ENCODE peak calls at places on chromosomes 4 and X, in nine cellular contexts. One of them, this sample, is unnamed.

GRCh38 chr4:627751-628150 is 2.4 kb downstream of the PDE6B start:
- DNase-seq in neural progenitor cell: no peak
- DNase-seq in Caco-2: no peak
- DNase-seq in HFF-Myc: no peak
- DNase-seq in AG04450: no peak
- DNase-seq in tibial artery: peak; percentile 62
- DNase-seq in fibroblast of pulmonary artery: no peak
- DNase-seq in astrocyte of the cerebellum: no peak
- DNase-seq in heart left ventricle: no peak
- DNase-seq in this sample: no peak

GRCh38 chrX:130887392-130887791 is 15.6 kb downstream of the ENOX2 start:
- DNase-seq in Caco-2: no peak
- DNase-seq in heart left ventricle: no peak
- DNase-seq in HFF-Myc: no peak
- DNase-seq in tibial artery: no peak
- DNase-seq in astrocyte of the cerebellum: no peak
- DNase-seq in neural progenitor cell: no peak
- DNase-seq in fibroblast of pulmonary artery: no peak
- DNase-seq in AG04450: no peak
- DNase-seq in this sample: no peak

GRCh38 chrX:69024931-69025330 is 140.3 kb downstream of the PJA1 start:
- DNase-seq in astrocyte of the cerebellum: peak; percentile 5
- DNase-seq in neural progenitor cell: peak; percentile 8
- DNase-seq in HFF-Myc: no peak
- DNase-seq in AG04450: peak; percentile 15
- DNase-seq in tibial artery: peak; percentile 87
- DNase-seq in heart left ventricle: peak; percentile 72
- DNase-seq in fibroblast of pulmonary artery: peak; percentile 81
- DNase-seq in Caco-2: no peak
- DNase-seq in this sample: no peak

GRCh38 chr4:61301285-61301684 is 101.2 kb downstream of the ADGRL3 start:
- DNase-seq in fibroblast of pulmonary artery: no peak
- DNase-seq in tibial artery: no peak
- DNase-seq in astrocyte of the cerebellum: no peak
- DNase-seq in neural progenitor cell: no peak
- DNase-seq in heart left ventricle: no peak
- DNase-seq in AG04450: no peak
- DNase-seq in Caco-2: no peak
- DNase-seq in HFF-Myc: no peak
- DNase-seq in this sample: no peak

GRCh38 chrX:85107407-85107806 is 103.7 kb downstream of the APOOL start:
- DNase-seq in Caco-2: no peak
- DNase-seq in heart left ventricle: no peak
- DNase-seq in HFF-Myc: no peak
- DNase-seq in astrocyte of the cerebellum: no peak
- DNase-seq in tibial artery: no peak
- DNase-seq in fibroblast of pulmonary artery: no peak
- DNase-seq in AG04450: no peak
- DNase-seq in neural progenitor cell: no peak
- DNase-seq in this sample: no peak

GRCh38 chr4:1881709-1882108 is 10.5 kb downstream of the NSD2 start:
- DNase-seq in AG04450: no peak
- DNase-seq in tibial artery: no peak
- DNase-seq in neural progenitor cell: no peak
- DNase-seq in heart left ventricle: no peak
- DNase-seq in HFF-Myc: no peak
- DNase-seq in fibroblast of pulmonary artery: no peak
- DNase-seq in astrocyte of the cerebellum: no peak
- DNase-seq in Caco-2: no peak
- DNase-seq in this sample: no peak

GRCh38 chr4:185134176-185134869 is 8.7 kb upstream of the SLC25A4 start:
- DNase-seq in Caco-2: peak; percentile 41
- DNase-seq in tibial artery: no peak
- DNase-seq in fibroblast of pulmonary artery: peak; percentile 74
- DNase-seq in neural progenitor cell: peak; percentile 67
- DNase-seq in heart left ventricle: no peak
- DNase-seq in HFF-Myc: no peak
- DNase-seq in astrocyte of the cerebellum: peak; percentile 40
- DNase-seq in AG04450: peak; percentile 30
- DNase-seq in this sample: no peak

GRCh38 chr4:84492737-84493091 is 6.4 kb downstream of the NKX6-1 start:
- DNase-seq in fibroblast of pulmonary artery: no peak
- DNase-seq in neural progenitor cell: peak; percentile 61
- DNase-seq in Caco-2: no peak
- DNase-seq in tibial artery: no peak
- DNase-seq in astrocyte of the cerebellum: no peak
- DNase-seq in HFF-Myc: no peak
- DNase-seq in heart left ventricle: no peak
- DNase-seq in AG04450: no peak
- DNase-seq in this sample: no peak

GRCh38 chr4:105979506-105979905 is 84.2 kb downstream of the NPNT start:
- DNase-seq in AG04450: no peak
- DNase-seq in heart left ventricle: no peak
- DNase-seq in fibroblast of pulmonary artery: no peak
- DNase-seq in Caco-2: no peak
- DNase-seq in neural progenitor cell: no peak
- DNase-seq in astrocyte of the cerebellum: no peak
- DNase-seq in HFF-Myc: no peak
- DNase-seq in tibial artery: no peak
- DNase-seq in this sample: no peak

GRCh38 chr4:75344915-75345314 is 169.3 kb downstream of the RCHY1 start:
- DNase-seq in tibial artery: no peak
- DNase-seq in HFF-Myc: no peak
- DNase-seq in neural progenitor cell: no peak
- DNase-seq in astrocyte of the cerebellum: peak; percentile 26
- DNase-seq in AG04450: peak; percentile 64
- DNase-seq in Caco-2: no peak
- DNase-seq in heart left ventricle: no peak
- DNase-seq in fibroblast of pulmonary artery: peak; percentile 80
- DNase-seq in this sample: no peak

GRCh38 chr4:163988921-163989320 is 494.4 kb downstream of the TMA16 start:
- DNase-seq in Caco-2: no peak
- DNase-seq in heart left ventricle: no peak
- DNase-seq in tibial artery: no peak
- DNase-seq in neural progenitor cell: peak; percentile 86
- DNase-seq in AG04450: no peak
- DNase-seq in astrocyte of the cerebellum: no peak
- DNase-seq in HFF-Myc: no peak
- DNase-seq in fibroblast of pulmonary artery: no peak
- DNase-seq in this sample: no peak

GRCh38 chrX:21733705-21734104 is 24.2 kb downstream of the SMPX start:
- DNase-seq in fibroblast of pulmonary artery: no peak
- DNase-seq in HFF-Myc: no peak
- DNase-seq in tibial artery: no peak
- DNase-seq in heart left ventricle: no peak
- DNase-seq in AG04450: no peak
- DNase-seq in astrocyte of the cerebellum: no peak
- DNase-seq in Caco-2: peak; percentile 13
- DNase-seq in neural progenitor cell: no peak
- DNase-seq in this sample: no peak

GRCh38 chr4:155473420-155474095 is 96.8 kb upstream of the MAP9 start:
- DNase-seq in tibial artery: no peak
- DNase-seq in astrocyte of the cerebellum: no peak
- DNase-seq in Caco-2: no peak
- DNase-seq in fibroblast of pulmonary artery: no peak
- DNase-seq in neural progenitor cell: no peak
- DNase-seq in heart left ventricle: no peak
- DNase-seq in AG04450: no peak
- DNase-seq in HFF-Myc: no peak
- DNase-seq in this sample: no peak

GRCh38 chr4:41384992-41385391 is 128.3 kb downstream of the UCHL1 start:
- DNase-seq in heart left ventricle: peak; percentile 83
- DNase-seq in tibial artery: peak; percentile 78
- DNase-seq in neural progenitor cell: no peak
- DNase-seq in astrocyte of the cerebellum: no peak
- DNase-seq in HFF-Myc: no peak
- DNase-seq in AG04450: no peak
- DNase-seq in fibroblast of pulmonary artery: no peak
- DNase-seq in Caco-2: no peak
- DNase-seq in this sample: no peak

GRCh38 chr4:86306816-86307215 is 53.0 kb downstream of the MAPK10 start:
- DNase-seq in heart left ventricle: no peak
- DNase-seq in HFF-Myc: peak; percentile 6
- DNase-seq in Caco-2: no peak
- DNase-seq in tibial artery: no peak
- DNase-seq in fibroblast of pulmonary artery: peak; percentile 36
- DNase-seq in astrocyte of the cerebellum: peak; percentile 70
- DNase-seq in AG04450: peak; percentile 30
- DNase-seq in neural progenitor cell: no peak
- DNase-seq in this sample: no peak

GRCh38 chr4:77025643-77026321 is 50.0 kb downstream of the CCNI start:
- DNase-seq in HFF-Myc: no peak
- DNase-seq in tibial artery: no peak
- DNase-seq in Caco-2: no peak
- DNase-seq in heart left ventricle: no peak
- DNase-seq in astrocyte of the cerebellum: no peak
- DNase-seq in AG04450: no peak
- DNase-seq in neural progenitor cell: no peak
- DNase-seq in fibroblast of pulmonary artery: no peak
- DNase-seq in this sample: no peak

GRCh38 chr4:102623622-102624021 is 122.5 kb downstream of the NFKB1 start:
- DNase-seq in AG04450: peak; percentile 48
- DNase-seq in Caco-2: peak; percentile 51
- DNase-seq in HFF-Myc: peak; percentile 56
- DNase-seq in neural progenitor cell: peak; percentile 43
- DNase-seq in astrocyte of the cerebellum: peak; percentile 80
- DNase-seq in heart left ventricle: no peak
- DNase-seq in tibial artery: no peak
- DNase-seq in fibroblast of pulmonary artery: peak; percentile 71
- DNase-seq in this sample: no peak

GRCh38 chrX:119726900-119727555 is 31.4 kb upstream of the SOWAHD start:
- DNase-seq in tibial artery: no peak
- DNase-seq in astrocyte of the cerebellum: no peak
- DNase-seq in heart left ventricle: no peak
- DNase-seq in HFF-Myc: no peak
- DNase-seq in fibroblast of pulmonary artery: no peak
- DNase-seq in neural progenitor cell: no peak
- DNase-seq in AG04450: no peak
- DNase-seq in Caco-2: no peak
- DNase-seq in this sample: no peak

GRCh38 chr4:119244832-119245231 is 32.3 kb downstream of the USP53 start:
- DNase-seq in heart left ventricle: no peak
- DNase-seq in astrocyte of the cerebellum: no peak
- DNase-seq in tibial artery: no peak
- DNase-seq in Caco-2: no peak
- DNase-seq in AG04450: no peak
- DNase-seq in fibroblast of pulmonary artery: no peak
- DNase-seq in neural progenitor cell: no peak
- DNase-seq in HFF-Myc: no peak
- DNase-seq in this sample: no peak

GRCh38 chr4:22129454-22130075 is 181.0 kb upstream of the KCNIP4 start:
- DNase-seq in neural progenitor cell: peak; percentile 69
- DNase-seq in Caco-2: peak; percentile 24
- DNase-seq in astrocyte of the cerebellum: no peak
- DNase-seq in HFF-Myc: peak; percentile 2
- DNase-seq in heart left ventricle: no peak
- DNase-seq in AG04450: no peak
- DNase-seq in fibroblast of pulmonary artery: peak; percentile 70
- DNase-seq in tibial artery: no peak
- DNase-seq in this sample: peak; percentile 2
- TF ChIP-seq CTCF in neural progenitor cell: peak; percentile 73
- TF ChIP-seq CTCF in Caco-2: peak; percentile 24
- TF ChIP-seq CTCF in astrocyte of the cerebellum: peak; percentile 61
- TF ChIP-seq CTCF in HFF-Myc: peak; percentile 66
- TF ChIP-seq CTCF in heart left ventricle: peak; percentile 47
- TF ChIP-seq CTCF in AG04450: peak; percentile 65
- TF ChIP-seq CTCF in fibroblast of pulmonary artery: peak; percentile 86
- TF ChIP-seq CTCF in tibial artery: no peak
- TF ChIP-seq CTCF in this sample: peak; percentile 78

GRCh38 chrX:56503941-56504673 is 59.3 kb upstream of the UBQLN2 start:
- DNase-seq in HFF-Myc: no peak
- DNase-seq in fibroblast of pulmonary artery: no peak
- DNase-seq in tibial artery: no peak
- DNase-seq in neural progenitor cell: no peak
- DNase-seq in astrocyte of the cerebellum: no peak
- DNase-seq in heart left ventricle: no peak
- DNase-seq in AG04450: no peak
- DNase-seq in Caco-2: no peak
- DNase-seq in this sample: no peak

GRCh38 chrX:56505866-56506265 is 57.6 kb upstream of the UBQLN2 start:
- DNase-seq in Caco-2: no peak
- DNase-seq in heart left ventricle: no peak
- DNase-seq in astrocyte of the cerebellum: no peak
- DNase-seq in fibroblast of pulmonary artery: no peak
- DNase-seq in neural progenitor cell: no peak
- DNase-seq in tibial artery: no peak
- DNase-seq in HFF-Myc: no peak
- DNase-seq in AG04450: no peak
- DNase-seq in this sample: no peak
- H3K4me3 ChIP-seq in Caco-2: no peak overlapping the region
- H3K4me3 ChIP-seq in heart left ventricle: no peak overlapping the region
- H3K4me3 ChIP-seq in astrocyte of the cerebellum: no peak overlapping the region
- H3K4me3 ChIP-seq in fibroblast of pulmonary artery: no peak overlapping the region
- H3K4me3 ChIP-seq in neural progenitor cell: no peak overlapping the region
- H3K4me3 ChIP-seq in tibial artery: no peak overlapping the region
- H3K4me3 ChIP-seq in HFF-Myc: no peak overlapping the region
- H3K4me3 ChIP-seq in AG04450: no peak overlapping the region
- H3K4me3 ChIP-seq in this sample: no peak overlapping the region

DNA sequence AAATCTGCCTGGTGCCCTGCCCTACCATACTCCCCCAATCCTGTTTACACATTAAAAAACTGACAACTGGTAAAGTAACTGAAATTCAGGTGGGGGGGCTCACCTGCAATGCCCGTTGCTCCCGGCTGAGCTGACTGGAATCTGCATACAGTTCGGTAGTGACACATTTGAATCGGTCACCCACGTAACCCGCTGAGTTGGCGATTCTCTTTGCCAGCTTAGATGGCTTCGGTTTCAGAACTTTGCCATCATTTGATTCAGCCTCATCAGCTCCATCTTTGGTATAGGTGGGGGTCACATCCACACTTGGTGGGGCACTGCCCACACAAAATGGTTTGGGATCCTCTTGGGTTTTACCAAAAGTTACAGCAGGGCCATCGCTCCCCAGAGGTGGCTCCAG is 25.5 kb downstream of the BCOR start:
- DNase-seq in astrocyte of the cerebellum: no peak
- DNase-seq in HFF-Myc: no peak
- DNase-seq in AG04450: no peak
- DNase-seq in heart left ventricle: no peak
- DNase-seq in Caco-2: no peak
- DNase-seq in tibial artery: no peak
- DNase-seq in fibroblast of pulmonary artery: no peak
- DNase-seq in neural progenitor cell: no peak
- DNase-seq in this sample: no peak
- TF ChIP-seq CTCF in astrocyte of the cerebellum: no peak
- TF ChIP-seq CTCF in HFF-Myc: no peak
- TF ChIP-seq CTCF in AG04450: no peak
- TF ChIP-seq CTCF in heart left ventricle: no peak
- TF ChIP-seq CTCF in Caco-2: no peak
- TF ChIP-seq CTCF in tibial artery: no peak
- TF ChIP-seq CTCF in fibroblast of pulmonary artery: no peak
- TF ChIP-seq CTCF in neural progenitor cell: no peak
- TF ChIP-seq CTCF in this sample: no peak

GRCh38 chrX:18951032-18951431 is 32.9 kb downstream of the PHKA2 start:
- DNase-seq in tibial artery: no peak
- DNase-seq in Caco-2: peak; percentile 14
- DNase-seq in astrocyte of the cerebellum: no peak
- DNase-seq in heart left ventricle: no peak
- DNase-seq in neural progenitor cell: no peak
- DNase-seq in fibroblast of pulmonary artery: no peak
- DNase-seq in HFF-Myc: no peak
- DNase-seq in AG04450: no peak
- DNase-seq in this sample: no peak
- H3K4me3 ChIP-seq in tibial artery: no peak overlapping the region
- H3K4me3 ChIP-seq in Caco-2: no peak overlapping the region
- H3K4me3 ChIP-seq in astrocyte of the cerebellum: no peak overlapping the region
- H3K4me3 ChIP-seq in heart left ventricle: no peak overlapping the region
- H3K4me3 ChIP-seq in neural progenitor cell: no peak overlapping the region
- H3K4me3 ChIP-seq in fibroblast of pulmonary artery: no peak overlapping the region
- H3K4me3 ChIP-seq in HFF-Myc: no peak overlapping the region
- H3K4me3 ChIP-seq in AG04450: no peak overlapping the region
- H3K4me3 ChIP-seq in this sample: no peak overlapping the region